ENCODE peak calls at places on chromosomes 11 and 22, in eight cellular contexts. W is spleen; K is CD8-positive, alpha-beta T cell; N is testis; P is PC-9; D is GM23338; T is cardiac muscle cell; J is astrocyte. Y is an unnamed sample.

GRCh38 chr22:26692215-26692614 is 34.8 kb downstream of the MIAT start:
- DNase-seq in D (no peak), P (no peak), J (no peak), T (no peak), N (no peak), W (no peak), K (no peak), Y (no peak)

GRCh38 chr11:29432719-29433325 is 584.0 kb downstream of the KCNA4 start:
- DNase-seq in P (no peak), T (peak; percentile 40), W (no peak), N (no peak), D (peak; percentile 49), K (no peak), J (no peak), Y (no peak)

GRCh38 chr11:22787565-22788162 is 41.9 kb downstream of the SVIP start:
- DNase-seq in W (no peak), P (peak; percentile 12), N (peak; percentile 23), K (no peak), D (peak; percentile 81), J (peak; percentile 17), T (peak; percentile 68), Y (peak; percentile 1)

GRCh38 chr11:76690736-76691135 is 20.2 kb upstream of the LRRC32 start:
- DNase-seq in D (no peak), P (no peak), T (peak; percentile 85), J (no peak), K (no peak), N (no peak), W (no peak), Y (peak; percentile 40)

GRCh38 chr22:36806824-36807223 is 10.0 kb downstream of the PVALB start:
- DNase-seq in W (no peak), N (no peak), J (no peak), D (no peak), K (no peak), T (peak; percentile 42), P (no peak), Y (no peak)

GRCh38 chr22:46569848-46570695 is 32.7 kb upstream of the CELSR1 start:
- DNase-seq in N (no peak), J (no peak), K (no peak), T (no peak), P (no peak), W (peak; percentile 64), D (no peak), Y (no peak)

GRCh38 chr22:45918455-45919370 is 58.2 kb downstream of the WNT7B start:
- DNase-seq in K (no peak), W (no peak), N (peak; percentile 47), P (peak; percentile 97), J (peak; percentile 60), T (peak; percentile 33), D (no peak), Y (no peak)

GRCh38 chr11:15918674-15919073 is 437.7 kb downstream of the SOX6 start:
- DNase-seq in W (no peak), T (no peak), N (no peak), K (no peak), D (no peak), P (no peak), J (no peak), Y (no peak)

GRCh38 chr11:63763506-63764200 is 4.9 kb downstream of the ZFTA start:
- DNase-seq in D (peak; percentile 91), P (no peak), J (no peak), N (no peak), W (no peak), T (peak; percentile 62), K (no peak), Y (no peak)

GRCh38 chr22:42284643-42285181 is 14.3 kb upstream of the TCF20 start:
- DNase-seq in T (no peak), D (no peak), K (no peak), N (no peak), J (no peak), P (no peak), W (peak; percentile 61), Y (no peak)

GRCh38 chr11:60847906-60848305 is 6.0 kb downstream of the CCDC86 start:
- DNase-seq in N (no peak), J (no peak), K (no peak), W (no peak), P (no peak), D (no peak), T (no peak), Y (no peak)

GRCh38 chr11:6251990-6252473 is 7.6 kb upstream of the CCKBR start:
- DNase-seq in K (no peak), P (no peak), J (peak; percentile 19), D (no peak), N (peak; percentile 89), T (peak; percentile 71), W (no peak), Y (no peak)

GRCh38 chr11:41222236-41222635 is 237.2 kb downstream of the LRRC4C start:
- DNase-seq in T (no peak), N (no peak), W (no peak), P (no peak), J (no peak), K (no peak), D (no peak), Y (no peak)

GRCh38 chr22:43173566-43173965 is 13.4 kb downstream of the TTLL12 start:
- DNase-seq in W (peak; percentile 56), J (no peak), K (no peak), N (no peak), D (no peak), T (no peak), P (no peak), Y (no peak)

GRCh38 chr11:10805741-10806140 is 3.0 kb downstream of the EIF4G2 start:
- DNase-seq in P (no peak), K (no peak), T (no peak), J (no peak), W (no peak), D (no peak), N (no peak), Y (no peak)

GRCh38 chr11:100930185-100930778 is 199.3 kb downstream of the PGR start:
- DNase-seq in N (no peak), J (peak; percentile 52), W (no peak), D (peak; percentile 79), T (peak; percentile 81), P (no peak), K (no peak), Y (no peak)

GRCh38 chr11:70430122-70430521 is 31.8 kb downstream of the CTTN start:
- DNase-seq in N (no peak), T (no peak), J (no peak), W (no peak), D (no peak), P (no peak), K (no peak), Y (no peak)

GRCh38 chr11:83663446-83663845 is 377.3 kb upstream of the CCDC90B start:
- DNase-seq in T (no peak), N (no peak), W (no peak), P (no peak), D (no peak), K (no peak), J (peak; percentile 62), Y (no peak)

GRCh38 chr11:2995091-2995561 is 3.0 kb upstream of the NAP1L4 start:
- DNase-seq in P (no peak), D (peak; percentile 36), T (no peak), J (no peak), N (no peak), K (no peak), W (no peak), Y (no peak)

GRCh38 chr11:131809203-131809948 is 439.0 kb downstream of the NTM start:
- DNase-seq in T (no peak), N (no peak), P (no peak), W (no peak), K (no peak), D (no peak), J (no peak), Y (no peak)

GRCh38 chr11:17519031-17519430 is 25.2 kb downstream of the USH1C start:
- DNase-seq in J (no peak), N (no peak), K (no peak), P (no peak), W (no peak), T (no peak), D (peak; percentile 56), Y (no peak)

DNA sequence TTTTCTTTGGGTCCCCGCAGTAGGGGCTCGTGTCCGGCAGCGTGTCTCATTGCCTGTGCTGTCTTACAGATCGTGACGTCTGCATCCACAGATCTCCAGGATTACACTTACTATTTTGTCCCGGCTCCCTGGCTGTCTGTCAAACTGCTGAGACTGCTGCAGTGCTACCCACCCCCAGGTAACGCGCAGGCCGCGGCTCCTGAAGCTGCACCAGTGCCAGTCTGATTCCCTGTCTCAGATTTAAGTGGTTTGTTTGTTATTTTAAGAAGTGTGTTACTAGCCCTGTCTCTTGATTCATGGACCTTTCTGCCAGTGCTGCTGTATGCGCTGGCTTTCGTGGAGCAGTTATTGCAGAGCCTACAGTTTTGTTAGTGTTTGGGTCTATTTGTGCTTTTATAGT is 51.9 kb downstream of the MUC6 start:
- DNase-seq in D (no peak), N (no peak), T (no peak), P (no peak), W (no peak), K (no peak), J (no peak), Y (no peak)
- H3K36me3 ChIP-seq in D (peaks cover 6% of the 10 kb centered on the region), N (no peaks in the 10 kb centered on the region), T (peaks cover 39% of the 10 kb centered on the region), P (no peaks in the 10 kb centered on the region), W (peaks cover 88% of the 10 kb centered on the region), K (peaks cover 49% of the 10 kb centered on the region), J (peaks cover 6% of the 10 kb centered on the region), Y (peaks cover 54% of the 10 kb centered on the region)

DNA sequence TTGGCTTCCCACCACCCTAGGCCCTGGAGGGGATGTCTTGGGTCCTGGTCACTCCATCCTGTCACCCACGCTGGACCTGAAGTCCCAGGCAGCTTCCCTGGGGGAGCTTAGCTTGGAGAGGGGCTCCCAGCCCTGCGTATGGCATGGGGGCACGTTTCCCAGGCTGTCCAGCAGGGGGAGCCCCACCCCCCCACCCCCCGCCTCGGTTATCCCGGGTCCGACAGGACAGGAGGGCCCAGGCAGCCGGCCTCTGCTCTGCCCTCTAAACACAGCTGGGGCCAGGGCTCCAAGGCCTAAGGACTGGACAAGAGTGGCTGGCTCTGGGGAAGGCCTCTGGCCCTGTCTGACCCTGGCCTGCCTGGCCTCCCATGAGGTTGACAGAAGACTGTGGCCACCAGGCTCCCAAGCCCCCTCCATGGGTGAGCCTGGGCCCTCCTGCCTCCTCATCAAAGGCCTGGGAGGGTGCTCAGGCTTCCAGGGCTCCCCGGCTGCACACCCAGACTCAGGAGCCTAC is 104.8 kb downstream of the NECTIN1 start:
- DNase-seq in P (no peak), D (peak; percentile 63), W (no peak), N (no peak), K (no peak), J (no peak), T (no peak), Y (no peak)
- TF ChIP-seq CTCF in P (peak; percentile 73), D (peak; percentile 75), W (peak; percentile 70), N (no peak), K (peak; percentile 66), J (no peak), T (peak; percentile 45), Y (peak; percentile 59)

GRCh38 chr11:24837112-24837511 is 340.3 kb downstream of the LUZP2 start:
- DNase-seq in T (no peak), K (no peak), N (no peak), W (no peak), J (no peak), D (no peak), P (no peak), Y (no peak)
- H3K4me3 ChIP-seq in T (no peak overlapping the region), K (no peak overlapping the region), N (no peak overlapping the region), W (no peak overlapping the region), J (no peak overlapping the region), D (no peak overlapping the region), P (no peak overlapping the region), Y (no peak overlapping the region)

DNA sequence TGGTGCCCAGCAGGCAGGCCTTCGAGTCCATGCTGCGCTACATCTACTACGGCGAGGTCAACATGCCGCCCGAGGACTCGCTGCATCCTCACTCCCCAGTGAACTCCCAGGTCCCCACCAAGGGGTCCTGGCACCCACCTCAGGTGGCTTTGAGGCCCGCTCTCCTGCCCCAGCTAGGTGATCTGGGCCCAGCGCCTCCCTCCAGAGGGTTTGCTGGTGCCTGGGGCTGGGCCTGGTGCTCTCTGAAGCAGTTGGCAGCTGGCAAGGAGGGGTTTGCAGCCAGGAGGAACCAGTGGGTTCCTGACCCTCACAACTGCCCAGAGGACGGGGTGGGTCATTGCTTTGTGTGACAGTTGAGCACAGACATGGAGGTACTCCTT is 5.9 kb downstream of the THAP7 start:
- DNase-seq in T (no peak), J (no peak), P (no peak), K (no peak), N (no peak), D (no peak), W (no peak), Y (no peak)
- H3K36me3 ChIP-seq in T (peaks cover 19% of the 10 kb centered on the region), J (no peaks in the 10 kb centered on the region), P (no peaks in the 10 kb centered on the region), K (peaks cover 27% of the 10 kb centered on the region), N (no peaks in the 10 kb centered on the region), D (no peaks in the 10 kb centered on the region), W (peaks cover 72% of the 10 kb centered on the region), Y (peaks cover 45% of the 10 kb centered on the region)